ENCODE peak calls at places on chromosome 22, in six cellular contexts. I is PC-9, H is kidney, A is kidney epithelial cell, J is HCT116, F is B cell. D is an unnamed sample.

GRCh38 chr22:50535113-50535512 is 5.3 kb upstream of the TYMP start:
- DNase-seq in I (no peak), H (no peak), A (no peak), J (no peak), F (no peak), D (no peak)

GRCh38 chr22:41636467-41636866 is 15.4 kb downstream of the XRCC6 start:
- DNase-seq in I (no peak), H (no peak), A (no peak), J (no peak), F (no peak), D (no peak)

GRCh38 chr22:49005557-49005956 is 822.1 kb downstream of the BRD1 start:
- DNase-seq in I (no peak), H (no peak), A (no peak), J (no peak), F (no peak), D (no peak)

GRCh38 chr22:46421272-46421671 is 85.8 kb downstream of the TRMU start:
- DNase-seq in I (no peak), H (no peak), A (peak), J (no peak), F (peak), D (no peak)

GRCh38 chr22:33841281-33842005 is 78.8 kb downstream of the LARGE1 start:
- DNase-seq in I (no peak), H (no peak), A (no peak), J (no peak), F (no peak), D (no peak)

GRCh38 chr22:39933741-39934140 is 26.5 kb upstream of the TMA7B start:
- DNase-seq in I (no peak), H (no peak), A (no peak), J (no peak), F (peak), D (no peak)

GRCh38 chr22:33923660-33924246 is 3.5 kb upstream of the LARGE1 start:
- DNase-seq in I (peak), H (no peak), A (no peak), J (peak), F (peak), D (peak)

GRCh38 chr22:46933040-46933439 is 170.6 kb downstream of the TBC1D22A start:
- DNase-seq in I (no peak), H (no peak), A (no peak), J (no peak), F (no peak), D (no peak)

GRCh38 chr22:44181912-44182590 is 1.3 kb downstream of the PARVG start:
- DNase-seq in I (no peak), H (peak), A (no peak), J (no peak), F (no peak), D (no peak)

GRCh38 chr22:45997775-45998637 is 21.0 kb upstream of the WNT7B start:
- DNase-seq in I (no peak), H (peak), A (no peak), J (no peak), F (no peak), D (no peak)

GRCh38 chr22:27397036-27397947 is 404.3 kb downstream of the MN1 start:
- DNase-seq in I (no peak), H (no peak), A (no peak), J (no peak), F (no peak), D (no peak)

GRCh38 chr22:46578824-46579561 is 41.2 kb upstream of the GRAMD4 start:
- DNase-seq in I (no peak), H (peak), A (no peak), J (no peak), F (no peak), D (no peak)

GRCh38 chr22:27514612-27515011 is 286.9 kb downstream of the MN1 start:
- DNase-seq in I (no peak), H (no peak), A (no peak), J (no peak), F (no peak), D (no peak)

GRCh38 chr22:38230108-38230825 is 28.5 kb downstream of the MAFF start:
- DNase-seq in I (no peak), H (no peak), A (no peak), J (no peak), F (no peak), D (no peak)

GRCh38 chr22:40654522-40655167 is 18.1 kb upstream of the MRTFA start:
- DNase-seq in I (no peak), H (no peak), A (no peak), J (no peak), F (no peak), D (no peak)

GRCh38 chr22:37492428-37493344 is 6.5 kb upstream of the MFNG start:
- DNase-seq in I (peak), H (no peak), A (no peak), J (no peak), F (peak), D (no peak)

GRCh38 chr22:44037519-44038370 is 13.6 kb downstream of the PARVB start:
- DNase-seq in I (peak), H (no peak), A (peak), J (peak), F (no peak), D (no peak)

GRCh38 chr22:39308614-39309363 is 10.6 kb downstream of the RPL3 start:
- DNase-seq in I (peak), H (no peak), A (no peak), J (peak), F (no peak), D (no peak)

GRCh38 chr22:44304354-44304753 is 8.4 kb downstream of the SHISAL1 start:
- DNase-seq in I (no peak), H (no peak), A (no peak), J (no peak), F (no peak), D (no peak)

GRCh38 chr22:50148991-50149721 is 21.4 kb upstream of the PANX2 start:
- DNase-seq in I (peak), H (peak), A (peak), J (peak), F (peak), D (no peak)

GRCh38 chr22:23220485-23221350 is 40.4 kb downstream of the BCR start:
- DNase-seq in I (peak), H (peak), A (no peak), J (no peak), F (peak), D (no peak)

GRCh38 chr22:37549704-37550059 is 10.6 kb upstream of the CDC42EP1 start:
- DNase-seq in I (peak), H (peak), A (no peak), J (no peak), F (no peak), D (no peak)

GRCh38 chr22:49849161-49850020 is 4.3 kb upstream of the ZBED4 start:
- DNase-seq in I (no peak), H (peak), A (no peak), J (no peak), F (no peak), D (no peak)

GRCh38 chr22:47055921-47056320 is 293.5 kb downstream of the TBC1D22A start:
- DNase-seq in I (no peak), H (peak), A (no peak), J (no peak), F (no peak), D (no peak)

GRCh38 chr22:45548991-45549736 is 46.5 kb downstream of the FBLN1 start:
- DNase-seq in I (peak), H (peak), A (no peak), J (peak), F (no peak), D (no peak)

GRCh38 chr22:50670513-50670912 is 2.1 kb upstream of the SHANK3 start:
- DNase-seq in I (no peak), H (no peak), A (no peak), J (no peak), F (no peak), D (no peak)

GRCh38 chr22:33116846-33117547 is 58.8 kb upstream of the SYN3 start:
- DNase-seq in I (no peak), H (no peak), A (no peak), J (no peak), F (no peak), D (no peak)

GRCh38 chr22:26927841-26928240 is 270.5 kb downstream of the MIAT start:
- DNase-seq in I (no peak), H (no peak), A (no peak), J (no peak), F (no peak), D (no peak)

GRCh38 chr22:49564054-49564453 is 263.6 kb downstream of the BRD1 start:
- DNase-seq in I (no peak), H (peak), A (no peak), J (no peak), F (no peak), D (no peak)

GRCh38 chr22:47039356-47039755 is 276.9 kb downstream of the TBC1D22A start:
- DNase-seq in I (no peak), H (no peak), A (no peak), J (no peak), F (no peak), D (no peak)

GRCh38 chr22:36334081-36334831 is 53.5 kb downstream of the MYH9 start:
- DNase-seq in I (peak), H (no peak), A (no peak), J (no peak), F (no peak), D (no peak)

GRCh38 chr22:47110817-47111443 is 348.5 kb downstream of the TBC1D22A start:
- DNase-seq in I (no peak), H (no peak), A (no peak), J (no peak), F (no peak), D (no peak)

GRCh38 chr22:24088796-24089195 is 77.7 kb downstream of the CABIN1 start:
- DNase-seq in I (no peak), H (peak), A (no peak), J (no peak), F (no peak), D (no peak)

GRCh38 chr22:23894710-23895598 is 771 bp downstream of the MIF start:
- DNase-seq in I (peak), H (peak), A (peak), J (peak), F (peak), D (peak)

GRCh38 chr22:35124674-35125219 is 58.8 kb downstream of the ISX start:
- DNase-seq in I (no peak), H (no peak), A (no peak), J (no peak), F (no peak), D (no peak)

GRCh38 chr22:31218565-31219262 is 6.6 kb downstream of the LIMK2 start:
- DNase-seq in I (no peak), H (no peak), A (no peak), J (no peak), F (no peak), D (no peak)
- TF ChIP-seq CTCF in I (no peak), H (no peak), A (no peak), J (no peak), F (no peak), D (no peak)

GRCh38 chr22:42984814-42985540 is 30.0 kb downstream of the PACSIN2 start:
- DNase-seq in I (no peak), H (no peak), A (no peak), J (no peak), F (no peak), D (no peak)
- TF ChIP-seq CTCF in I (no peak), H (no peak), A (no peak), J (no peak), F (no peak), D (no peak)

DNA sequence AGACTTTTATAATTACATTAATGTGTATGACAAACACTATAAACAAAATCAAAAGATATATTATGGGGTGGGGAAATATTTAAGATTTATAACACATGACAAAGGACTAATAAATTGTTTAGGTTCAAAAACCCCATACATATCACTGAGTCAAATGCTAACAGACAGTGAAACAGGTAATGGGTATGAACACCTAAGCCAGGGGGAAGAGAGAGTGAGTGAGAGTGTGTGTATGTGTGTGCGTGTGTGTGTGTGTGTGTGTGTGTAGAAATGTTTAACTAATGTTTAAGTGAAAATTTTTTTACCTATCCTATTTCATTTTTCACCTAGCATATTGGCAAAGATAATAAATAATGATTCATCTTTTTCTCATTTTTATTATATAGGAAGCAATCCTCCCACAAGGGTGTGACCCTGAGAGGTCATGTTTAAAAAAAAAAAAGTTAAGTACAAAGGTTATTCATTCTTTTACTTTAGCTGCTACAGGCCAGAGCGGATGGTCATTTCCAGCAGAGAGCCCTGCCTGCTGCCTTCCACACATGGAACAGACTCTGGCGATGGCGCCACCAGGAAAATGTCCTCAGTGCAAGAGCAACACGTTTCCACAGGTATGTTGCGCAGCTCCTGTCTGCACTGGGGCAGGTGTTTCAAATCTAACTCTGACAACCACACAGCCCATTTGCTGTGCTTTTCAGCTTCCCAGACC is 72.9 kb downstream of the PISD start:
- DNase-seq in I (no peak), H (no peak), A (no peak), J (no peak), F (no peak), D (no peak)
- TF ChIP-seq CTCF in I (no peak), H (no peak), A (no peak), J (no peak), F (no peak), D (no peak)

GRCh38 chr22:17748555-17749353 is 25.5 kb downstream of the BID start:
- DNase-seq in I (no peak), H (no peak), A (no peak), J (no peak), F (no peak), D (no peak)

GRCh38 chr22:17749605-17750395 is 24.5 kb downstream of the BID start:
- DNase-seq in I (no peak), H (no peak), A (no peak), J (no peak), F (no peak), D (no peak)

GRCh38 chr22:17751596-17751995 is 22.7 kb downstream of the BID start:
- DNase-seq in I (no peak), H (no peak), A (no peak), J (no peak), F (no peak), D (no peak)

GRCh38 chr22:17753401-17753989 is 20.8 kb downstream of the BID start:
- DNase-seq in I (peak), H (no peak), A (no peak), J (no peak), F (no peak), D (no peak)

DNA sequence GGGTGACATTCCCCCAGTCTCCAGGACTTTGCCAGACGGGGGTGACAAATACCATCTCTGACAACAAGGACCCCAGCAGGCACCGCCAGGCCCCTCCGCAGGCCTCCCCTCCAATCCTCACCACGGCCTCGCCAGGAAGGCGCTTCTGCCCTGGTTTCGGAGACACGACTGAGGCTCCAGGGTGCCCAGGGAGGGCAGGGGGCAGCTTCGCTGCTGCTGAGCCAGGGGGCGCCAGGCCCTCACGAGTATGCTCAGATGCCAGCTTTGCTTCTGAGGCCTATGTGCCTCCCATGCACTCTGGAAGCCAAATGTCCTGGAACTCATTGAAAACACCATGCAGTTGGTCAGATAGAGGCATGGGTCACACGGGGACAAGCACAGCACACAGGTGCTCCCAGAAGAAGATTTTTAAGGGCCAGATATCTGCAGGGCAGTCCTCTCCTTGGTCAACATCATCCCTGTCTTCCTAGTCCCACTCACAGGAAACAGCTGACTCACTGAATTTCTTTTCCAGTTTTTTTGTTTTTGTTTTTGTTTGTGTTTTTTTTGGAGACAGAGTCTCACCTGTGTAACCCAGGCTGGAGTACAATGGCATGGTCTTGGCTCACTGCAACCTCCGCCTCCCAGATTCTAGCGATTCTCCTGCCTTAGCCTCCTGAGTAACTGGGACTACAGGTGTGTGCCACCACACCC is 19.9 kb downstream of the BID start:
- DNase-seq in I (peak), H (no peak), A (no peak), J (no peak), F (no peak), D (no peak)
- TF ChIP-seq CTCF in I (peak), H (peak), A (peak), J (peak), F (peak), D (no peak)

GRCh38 chr22:25334091-25334490 is 114.7 kb downstream of the CRYBB2 start:
- DNase-seq in I (no peak), H (no peak), A (no peak), J (peak), F (peak), D (peak)
- TF ChIP-seq CTCF in I (peak), H (no peak), A (peak), J (peak), F (no peak), D (peak)

GRCh38 chr22:20438678-20439492 is 1.3 kb upstream of the SCARF2 start:
- DNase-seq in I (no peak), H (peak), A (no peak), J (no peak), F (no peak), D (no peak)
- TF ChIP-seq CTCF in I (no peak), H (no peak), A (no peak), J (no peak), F (no peak), D (no peak)